ENCODE peak calls at places on chromosome 5, in ten cellular contexts. P is hepatocyte; U is aorta; A is SK-N-SH; S is CD8-positive, alpha-beta memory T cell; L is CD4-positive, alpha-beta memory T cell; H is vagina; Z is IMR-90; O is Caco-2; I is cardiac muscle cell. C is an unnamed sample.

GRCh38 chr5:163445345-163445744 is 8.0 kb downstream of the CCNG1 start:
- DNase-seq in P (no peak), I (no peak), S (no peak), Z (no peak), H (no peak), L (no peak), U (no peak), A (no peak), O (no peak), C (no peak)

GRCh38 chr5:96226941-96227552 is 206.0 kb downstream of the PCSK1 start:
- DNase-seq in I (no peak), O (no peak), U (peak; percentile 76), Z (peak; percentile 97), P (peak; percentile 20), H (no peak), A (no peak), S (no peak), L (no peak), C (no peak)

GRCh38 chr5:10254686-10255085 is 4.6 kb downstream of the CCT5 start:
- DNase-seq in S (no peak), O (no peak), Z (no peak), H (no peak), I (no peak), P (no peak), L (no peak), A (no peak), U (no peak), C (no peak)

GRCh38 chr5:37792976-37793328 is 46.9 kb downstream of the GDNF start:
- DNase-seq in U (no peak), P (no peak), S (no peak), A (no peak), Z (peak; percentile 87), H (no peak), L (no peak), I (no peak), O (no peak), C (no peak)

GRCh38 chr5:180598797-180599589 is 7.7 kb upstream of the SCGB3A1 start:
- DNase-seq in S (no peak), H (no peak), Z (no peak), U (peak; percentile 23), L (no peak), A (peak; percentile 15), O (no peak), P (no peak), I (no peak), C (no peak)

GRCh38 chr5:177133845-177134652 is 476 bp downstream of the NSD1 start:
- DNase-seq in P (peak; percentile 79), H (no peak), O (peak; percentile 56), S (peak; percentile 65), U (peak; percentile 85), I (peak; percentile 70), A (peak; percentile 89), Z (peak; percentile 29), L (peak; percentile 53), C (peak; percentile 28)

GRCh38 chr5:74626386-74627222 is 13.9 kb downstream of the ENC1 start:
- DNase-seq in I (no peak), H (no peak), U (no peak), Z (no peak), P (no peak), L (no peak), O (no peak), A (no peak), S (no peak), C (no peak)

GRCh38 chr5:525164-525761 is 1.0 kb upstream of the SLC9A3 start:
- DNase-seq in S (no peak), I (no peak), H (no peak), O (no peak), A (no peak), U (no peak), Z (no peak), L (no peak), P (no peak), C (no peak)

GRCh38 chr5:80594810-80595209 is 24.7 kb upstream of the ANKRD34B start:
- DNase-seq in U (no peak), A (no peak), L (no peak), H (no peak), Z (no peak), I (no peak), O (no peak), P (no peak), S (no peak), C (no peak)

GRCh38 chr5:82613886-82614285 is 335.7 kb upstream of the RPS23 start:
- DNase-seq in Z (peak; percentile 10), U (no peak), O (no peak), I (no peak), A (no peak), P (no peak), H (no peak), S (no peak), L (no peak), C (no peak)

GRCh38 chr5:10307206-10308148 is at the start of gene CMBL:
- DNase-seq in S (peak; percentile 14), L (no peak), P (peak; percentile 74), A (peak; percentile 80), O (peak; percentile 61), Z (peak; percentile 48), I (peak; percentile 37), U (peak; percentile 85), H (no peak), C (peak; percentile 53)

GRCh38 chr5:112142769-112143270 is 276.3 kb downstream of the EPB41L4A start:
- DNase-seq in P (peak; percentile 11), H (no peak), L (no peak), I (no peak), A (no peak), Z (peak; percentile 66), S (no peak), U (no peak), O (no peak), C (no peak)

GRCh38 chr5:136143763-136144162 is 11.1 kb downstream of the SMAD5 start:
- DNase-seq in A (no peak), L (no peak), P (no peak), H (no peak), S (no peak), O (no peak), I (no peak), Z (no peak), U (no peak), C (peak; percentile 54)
- H3K4me1 ChIP-seq in A (peaks cover 3% of the 10 kb centered on the region), L (no peaks in the 10 kb centered on the region), P (peaks cover 11% of the 10 kb centered on the region), H (peaks cover 78% of the 10 kb centered on the region), S (peaks cover 5% of the 10 kb centered on the region), O (peaks cover 70% of the 10 kb centered on the region), I (peaks cover 11% of the 10 kb centered on the region), Z (peaks cover 13% of the 10 kb centered on the region), U (peaks cover 6% of the 10 kb centered on the region), C (peaks cover 52% of the 10 kb centered on the region)

DNA sequence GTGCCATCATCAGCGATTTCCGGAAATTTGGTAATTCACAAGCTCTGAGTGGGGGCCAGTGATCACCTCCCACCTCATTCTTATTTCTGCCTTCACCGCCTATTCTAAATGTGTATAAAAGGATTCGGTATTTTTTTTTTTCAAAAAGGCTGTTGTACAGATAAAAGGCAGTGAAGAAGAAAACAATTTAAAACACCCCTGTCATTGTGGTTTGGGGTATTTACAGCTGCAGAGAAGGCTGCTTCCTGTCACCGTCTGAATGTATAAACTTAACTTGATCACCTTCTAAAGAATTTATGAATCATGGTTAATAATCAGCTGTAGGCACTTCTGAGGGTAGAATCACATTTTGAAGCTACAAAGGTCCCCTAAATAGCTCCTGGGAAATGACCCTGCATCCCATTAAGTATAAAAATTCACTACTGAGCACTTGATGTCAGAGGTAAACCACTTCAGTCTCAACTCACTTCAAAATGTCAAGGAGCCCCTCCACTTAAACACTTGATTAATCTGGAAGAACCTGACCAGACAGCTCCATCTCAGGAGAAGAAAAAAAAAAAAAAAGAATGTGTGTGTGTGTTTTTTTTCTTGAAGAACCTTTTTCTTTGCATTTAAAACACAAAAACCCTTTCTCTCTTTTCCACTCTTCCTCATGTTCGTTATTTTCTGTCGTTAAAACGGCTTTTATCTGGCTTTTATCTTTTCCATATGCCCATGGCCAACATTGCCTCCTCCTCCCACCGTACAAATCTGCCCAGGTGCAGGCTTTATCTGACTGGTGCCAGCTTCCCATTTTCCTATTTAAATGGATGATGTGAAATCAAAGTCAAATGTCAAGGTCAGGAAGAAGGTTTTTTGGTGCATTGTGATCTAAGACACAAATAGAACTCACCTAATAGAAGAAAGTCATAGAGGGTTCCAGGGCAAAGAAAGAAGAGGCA is 291.2 kb downstream of the IRX1 start:
- DNase-seq in I (peak; percentile 64), O (no peak), H (no peak), L (no peak), S (peak; percentile 1), P (no peak), Z (no peak), U (no peak), A (no peak), C (no peak)
- H3K9me3 ChIP-seq in I (no peaks in the 10 kb centered on the region), O (no peaks in the 10 kb centered on the region), H (no peaks in the 10 kb centered on the region), L (no peaks in the 10 kb centered on the region), S (no peaks in the 10 kb centered on the region), P (no peaks in the 10 kb centered on the region), Z (peaks cover 46% of the 10 kb centered on the region), U (no peaks in the 10 kb centered on the region), A (no peaks in the 10 kb centered on the region), C (no peaks in the 10 kb centered on the region)

DNA sequence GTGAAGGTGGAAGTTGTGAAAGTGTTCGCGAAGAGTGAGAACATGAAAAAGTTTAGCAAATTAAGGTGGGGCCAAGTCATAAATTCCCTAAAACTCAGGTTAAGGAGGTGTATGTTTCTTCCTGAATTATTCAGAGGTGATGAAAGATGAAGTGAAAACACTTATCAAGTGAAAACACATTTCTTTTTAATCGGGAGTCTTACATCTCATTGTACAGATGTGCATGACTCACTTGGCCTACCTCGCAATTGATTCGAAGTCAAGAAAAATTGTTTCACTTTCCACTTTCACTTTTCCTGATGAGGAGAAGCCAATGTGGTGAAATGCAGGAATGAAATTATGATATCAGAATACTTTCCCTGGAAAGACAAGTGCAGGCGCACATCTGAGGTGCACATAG is 78.6 kb downstream of the SLC25A46 start:
- DNase-seq in S (no peak), A (no peak), U (no peak), H (no peak), I (no peak), Z (peak; percentile 55), O (no peak), L (no peak), P (no peak), C (no peak)
- H3K4me3 ChIP-seq in S (no peak overlapping the region), A (no peak overlapping the region), U (no peak overlapping the region), H (no peak overlapping the region), I (no peak overlapping the region), Z (no peak overlapping the region), O (no peak overlapping the region), L (no peak overlapping the region), P (no peak overlapping the region), C (no peak overlapping the region)

GRCh38 chr5:154366353-154366752 is 79.4 kb upstream of the SAP30L start:
- DNase-seq in H (no peak), L (no peak), O (no peak), I (no peak), A (no peak), P (no peak), U (no peak), S (no peak), Z (peak; percentile 82), C (no peak)

GRCh38 chr5:154367101-154367500 is 78.7 kb upstream of the SAP30L start:
- DNase-seq in O (no peak), I (no peak), U (no peak), A (no peak), H (no peak), L (no peak), Z (peak; percentile 87), P (no peak), S (no peak), C (no peak)

GRCh38 chr5:154370119-154370518 is 75.7 kb upstream of the SAP30L start:
- DNase-seq in I (no peak), U (no peak), S (no peak), O (no peak), A (no peak), H (no peak), L (no peak), P (no peak), Z (peak; percentile 56), C (no peak)

GRCh38 chr5:154369682-154370081 is 76.1 kb upstream of the SAP30L start:
- DNase-seq in U (no peak), A (no peak), P (no peak), O (no peak), I (no peak), S (no peak), Z (peak; percentile 36), H (no peak), L (no peak), C (no peak)

GRCh38 chr5:154368041-154368800 is 77.6 kb upstream of the SAP30L start:
- DNase-seq in A (peak; percentile 24), S (no peak), L (no peak), Z (peak; percentile 95), P (peak; percentile 61), O (no peak), H (no peak), U (no peak), I (peak; percentile 23), C (no peak)
- H3K4me1 ChIP-seq in A (peaks cover 75% of the 10 kb centered on the region), S (no peaks in the 10 kb centered on the region), L (no peaks in the 10 kb centered on the region), Z (peaks cover 36% of the 10 kb centered on the region), P (peaks cover 13% of the 10 kb centered on the region), O (peaks cover 18% of the 10 kb centered on the region), H (peaks cover 17% of the 10 kb centered on the region), U (peaks cover 6% of the 10 kb centered on the region), I (no peaks in the 10 kb centered on the region), C (no peaks in the 10 kb centered on the region)